ENCODE peak calls at places on chromosome 5, in six cellular contexts. X is left cardiac atrium, B is NCI-H460, R is hepatic stellate cell, F is ACHN, V is T-helper 9 cell. Q is an unnamed sample.

GRCh38 chr5:10329808-10330481 is 22.2 kb upstream of the CMBL start:
- DNase-seq in X (peak), B (no peak), F (no peak), R (peak), V (no peak), Q (no peak)

GRCh38 chr5:1005362-1005851 is 3.2 kb upstream of the NKD2 start:
- DNase-seq in B (no peak), F (no peak), R (no peak), V (no peak), X (peak), Q (no peak)

GRCh38 chr5:76351577-76351976 is 51.5 kb upstream of the IQGAP2 start:
- DNase-seq in V (no peak), F (no peak), B (no peak), X (no peak), R (no peak), Q (no peak)

GRCh38 chr5:134642931-134643530 is 5.6 kb upstream of the SEC24A start:
- DNase-seq in R (no peak), V (no peak), X (no peak), B (no peak), F (no peak), Q (no peak)

GRCh38 chr5:674630-675011 is 18.5 kb downstream of the TPPP start:
- DNase-seq in V (peak), R (no peak), B (no peak), X (peak), F (no peak), Q (no peak)

GRCh38 chr5:111254613-111255012 is 30.4 kb downstream of the CAMK4 start:
- DNase-seq in V (peak), F (peak), X (no peak), B (no peak), R (no peak), Q (no peak)

GRCh38 chr5:132086277-132086794 is 12.7 kb downstream of the CSF2 start:
- DNase-seq in F (peak), V (no peak), B (no peak), R (peak), X (peak), Q (peak)

GRCh38 chr5:113869611-113870010 is 356.1 kb downstream of the YTHDC2 start:
- DNase-seq in B (no peak), R (no peak), F (no peak), V (no peak), X (no peak), Q (no peak)

GRCh38 chr5:176744584-176744965 is 65.8 kb upstream of the UNC5A start:
- DNase-seq in V (no peak), F (peak), R (no peak), X (no peak), B (no peak), Q (no peak)

GRCh38 chr5:1877434-1878049 is 5.2 kb downstream of the IRX4 start:
- DNase-seq in X (no peak), B (no peak), R (no peak), F (no peak), V (no peak), Q (no peak)

GRCh38 chr5:34695275-34696032 is 39.3 kb downstream of the RAI14 start:
- DNase-seq in B (no peak), X (no peak), F (peak), R (no peak), V (no peak), Q (no peak)

GRCh38 chr5:90802695-90803317 is 244.2 kb downstream of the ADGRV1 start:
- DNase-seq in V (no peak), R (peak), B (peak), F (peak), X (no peak), Q (peak)

GRCh38 chr5:159095882-159096554 is 3.7 kb downstream of the EBF1 start:
- DNase-seq in R (peak), X (no peak), V (no peak), F (no peak), B (no peak), Q (no peak)

GRCh38 chr5:150514708-150515211 is 6.8 kb downstream of the NDST1 start:
- DNase-seq in V (no peak), F (peak), B (peak), X (no peak), R (peak), Q (peak)

GRCh38 chr5:89723907-89724306 is 685.6 kb downstream of the CETN3 start:
- DNase-seq in V (no peak), X (no peak), F (no peak), B (no peak), R (no peak), Q (no peak)

GRCh38 chr5:138966236-138966985 is 91.3 kb upstream of the LRRTM2 start:
- DNase-seq in R (no peak), F (no peak), X (no peak), V (no peak), B (no peak), Q (no peak)

GRCh38 chr5:5658226-5658625 is 235.7 kb downstream of the ICE1 start:
- DNase-seq in B (peak), R (peak), X (peak), V (no peak), F (peak), Q (peak)

GRCh38 chr5:151683936-151684586 is 2.7 kb downstream of the SPARC start:
- DNase-seq in F (no peak), B (no peak), R (no peak), X (no peak), V (no peak), Q (no peak)

GRCh38 chr5:3429962-3430361 is 165.7 kb upstream of the IRX1 start:
- DNase-seq in F (no peak), R (no peak), X (no peak), V (no peak), B (no peak), Q (no peak)

GRCh38 chr5:86427158-86427557 is 190.6 kb upstream of the COX7C start:
- DNase-seq in X (no peak), F (no peak), R (no peak), B (no peak), V (no peak), Q (no peak)

GRCh38 chr5:113663879-113664278 is 150.4 kb downstream of the YTHDC2 start:
- DNase-seq in R (no peak), X (peak), B (peak), F (peak), V (peak), Q (no peak)

GRCh38 chr5:43145071-43145470 is 24.4 kb downstream of the ZNF131 start:
- DNase-seq in V (no peak), X (no peak), R (no peak), F (no peak), B (no peak), Q (no peak)

GRCh38 chr5:168382421-168382820 is 91.0 kb downstream of the WWC1 start:
- DNase-seq in V (no peak), F (no peak), B (no peak), X (no peak), R (no peak), Q (no peak)

GRCh38 chr5:172932313-172933017 is 26.8 kb upstream of the RPL26L1 start:
- DNase-seq in R (peak), V (peak), X (peak), F (peak), B (peak), Q (peak)

GRCh38 chr5:11300736-11301135 is 539.7 kb upstream of the DAP start:
- DNase-seq in B (no peak), V (no peak), X (no peak), F (no peak), R (no peak), Q (no peak)

GRCh38 chr5:5612096-5612495 is 189.6 kb downstream of the ICE1 start:
- DNase-seq in F (no peak), B (no peak), R (no peak), V (no peak), X (no peak), Q (no peak)

GRCh38 chr5:40877371-40877988 is 31.8 kb upstream of the C7 start:
- DNase-seq in V (no peak), R (no peak), X (no peak), F (no peak), B (no peak), Q (no peak)

GRCh38 chr5:1220831-1221230 is 4.3 kb upstream of the SLC6A18 start:
- DNase-seq in B (no peak), X (no peak), F (no peak), R (no peak), V (no peak), Q (no peak)

GRCh38 chr5:67648201-67648671 is 451.6 kb upstream of the CD180 start:
- DNase-seq in R (no peak), B (no peak), F (no peak), V (no peak), X (peak), Q (peak)

GRCh38 chr5:119322312-119322947 is 33.4 kb upstream of the TNFAIP8 start:
- DNase-seq in X (no peak), V (no peak), F (peak), B (no peak), R (no peak), Q (no peak)

GRCh38 chr5:110179291-110179690 is 489.6 kb downstream of the MAN2A1 start:
- DNase-seq in B (no peak), F (no peak), V (no peak), R (no peak), X (no peak), Q (no peak)

GRCh38 chr5:96344678-96345612 is 88.1 kb downstream of the PCSK1 start:
- DNase-seq in R (peak), F (peak), B (peak), V (no peak), X (no peak), Q (peak)

GRCh38 chr5:78103226-78103722 is 191.2 kb downstream of the AP3B1 start:
- DNase-seq in B (no peak), F (no peak), X (no peak), V (no peak), R (no peak), Q (no peak)

GRCh38 chr5:146410272-146410671 is 36.9 kb upstream of the TCERG1 start:
- DNase-seq in F (no peak), R (no peak), X (no peak), B (no peak), V (no peak), Q (no peak)

GRCh38 chr5:126674145-126674544 is 73.4 kb downstream of the PHAX start:
- DNase-seq in V (no peak), X (no peak), R (no peak), B (no peak), F (no peak), Q (no peak)

GRCh38 chr5:1393571-1394501 is 48.9 kb upstream of the CLPTM1L start:
- DNase-seq in V (no peak), R (no peak), F (no peak), B (no peak), X (no peak), Q (no peak)

GRCh38 chr5:14258840-14259239 is 115.7 kb downstream of the TRIO start:
- DNase-seq in R (no peak), V (no peak), X (no peak), F (no peak), B (no peak), Q (no peak)

GRCh38 chr5:1545126-1545797 is 21.5 kb upstream of the LPCAT1 start:
- DNase-seq in V (no peak), B (no peak), R (no peak), F (no peak), X (no peak), Q (no peak)

GRCh38 chr5:171845857-171846785 is 60.5 kb downstream of the SMIM23 start:
- DNase-seq in F (no peak), R (peak), X (peak), B (no peak), V (no peak), Q (no peak)

Q was measured in kidney glomerular epithelial cell.